ENCODE peak calls at places on chromosomes 3 and 15, in nine cellular contexts. Q, J, F, R, X, A, L, K and N are unnamed samples.

GRCh38 chr15:59174846-59175831 is 31.5 kb upstream of the LDHAL6B start:
- DNase-seq in A (peak), L (peak), F (peak), R (peak), J (peak), Q (peak), K (peak), X (peak), N (peak)

GRCh38 chr3:149162007-149162406 is 32.6 kb downstream of the HPS3 start:
- DNase-seq in X (no peak), L (no peak), K (no peak), A (no peak), F (no peak), J (no peak), R (no peak), Q (no peak), N (no peak)

GRCh38 chr15:98901438-98901837 is 106.2 kb downstream of the PGPEP1L start:
- DNase-seq in R (no peak), X (no peak), K (no peak), Q (no peak), J (no peak), A (no peak), L (no peak), F (no peak), N (no peak)

GRCh38 chr3:87298111-87298718 is 21.8 kb upstream of the POU1F1 start:
- DNase-seq in X (peak), R (no peak), K (peak), F (peak), Q (no peak), J (peak), L (no peak), A (peak), N (no peak)

GRCh38 chr15:62928242-62928995 is 114.1 kb upstream of the TPM1 start:
- DNase-seq in K (peak), X (peak), R (no peak), Q (no peak), A (peak), J (no peak), L (peak), F (no peak), N (peak)

GRCh38 chr3:24196526-24196925 is 251.4 kb downstream of the NR1D2 start:
- DNase-seq in L (no peak), R (no peak), A (peak), F (no peak), J (no peak), K (no peak), X (peak), Q (no peak), N (peak)

GRCh38 chr3:123286308-123287023 is 84.7 kb downstream of the SEC22A start:
- DNase-seq in A (peak), J (peak), Q (peak), L (no peak), X (peak), R (no peak), K (peak), F (no peak), N (peak)

GRCh38 chr3:11547498-11547897 is 96.2 kb downstream of the VGLL4 start:
- DNase-seq in K (no peak), Q (no peak), R (no peak), J (no peak), X (no peak), L (no peak), A (no peak), F (no peak), N (no peak)

GRCh38 chr3:149273096-149273751 is 51.6 kb upstream of the CP start:
- DNase-seq in Q (peak), K (peak), F (peak), R (peak), X (peak), J (peak), L (no peak), A (peak), N (peak)

GRCh38 chr3:152405915-152406802 is 137.4 kb downstream of the MBNL1 start:
- DNase-seq in K (no peak), J (no peak), A (no peak), R (no peak), Q (no peak), F (peak), X (peak), L (no peak), N (peak)

GRCh38 chr15:99732711-99733267 is 448 bp downstream of the LYSMD4 start:
- DNase-seq in R (no peak), X (no peak), K (peak), Q (no peak), J (no peak), L (peak), F (no peak), A (peak), N (no peak)

GRCh38 chr3:49903451-49904424 is at the start of gene MST1R:
- DNase-seq in R (no peak), A (no peak), J (peak), K (peak), F (no peak), L (peak), Q (peak), X (no peak), N (peak)

GRCh38 chr3:118909751-118910150 is 124.9 kb downstream of the IGSF11 start:
- DNase-seq in A (peak), L (no peak), J (no peak), F (no peak), R (no peak), X (peak), Q (no peak), K (no peak), N (no peak)

GRCh38 chr3:168801792-168802191 is 706.1 kb upstream of the GOLIM4 start:
- DNase-seq in F (no peak), J (no peak), X (peak), A (peak), R (no peak), L (no peak), K (no peak), Q (no peak), N (no peak)

GRCh38 chr3:2661078-2661477 is 449.1 kb downstream of the IL5RA start:
- DNase-seq in J (no peak), F (no peak), A (no peak), X (no peak), K (no peak), L (no peak), Q (no peak), R (no peak), N (no peak)

GRCh38 chr3:127929818-127930217 is 14.8 kb downstream of the KBTBD12 start:
- DNase-seq in J (no peak), Q (no peak), L (no peak), A (no peak), R (no peak), K (no peak), F (no peak), X (no peak), N (no peak)

GRCh38 chr3:59809016-59809415 is 759.2 kb upstream of the CFAP20DC start:
- DNase-seq in L (no peak), J (no peak), F (no peak), Q (no peak), R (no peak), X (peak), K (no peak), A (peak), N (no peak)

GRCh38 chr3:46970391-46971091 is 6.0 kb downstream of the CCDC12 start:
- DNase-seq in J (no peak), L (peak), X (no peak), K (no peak), Q (no peak), R (peak), F (no peak), A (no peak), N (no peak)

GRCh38 chr3:56732109-56732508 is 49.0 kb upstream of the TASOR start:
- DNase-seq in R (no peak), L (no peak), F (no peak), A (no peak), X (no peak), K (no peak), Q (no peak), J (no peak), N (no peak)

GRCh38 chr3:45914362-45915077 is 28.2 kb downstream of the CCR9 start:
- DNase-seq in X (no peak), Q (no peak), J (no peak), R (no peak), K (no peak), F (no peak), A (no peak), L (no peak), N (no peak)

GRCh38 chr3:34196914-34197313 is 398.5 kb downstream of the PDCD6IP start:
- DNase-seq in A (no peak), J (no peak), K (no peak), Q (no peak), R (no peak), L (no peak), X (no peak), F (no peak), N (no peak)

GRCh38 chr3:55591893-55592292 is 104.8 kb upstream of the WNT5A start:
- DNase-seq in J (no peak), A (no peak), Q (no peak), R (peak), K (no peak), X (peak), L (no peak), F (no peak), N (no peak)

GRCh38 chr15:82133251-82133650 is 87.4 kb upstream of the MEX3B start:
- DNase-seq in K (no peak), X (no peak), F (no peak), Q (no peak), A (no peak), J (no peak), L (no peak), R (no peak), N (no peak)

GRCh38 chr15:91928676-91929075 is 75.2 kb downstream of the SLCO3A1 start:
- DNase-seq in F (peak), A (no peak), K (no peak), R (no peak), L (no peak), J (no peak), Q (no peak), X (no peak), N (no peak)

GRCh38 chr3:39213613-39214012 is 21.2 kb upstream of the XIRP1 start:
- DNase-seq in L (no peak), F (no peak), X (no peak), Q (no peak), K (no peak), J (no peak), R (no peak), A (no peak), N (no peak)

GRCh38 chr3:75327453-75327852 is 336.7 kb upstream of the FRG2C start:
- DNase-seq in R (no peak), Q (no peak), J (no peak), X (no peak), K (no peak), F (no peak), L (no peak), A (no peak), N (no peak)

GRCh38 chr3:45794177-45794560 is 2.2 kb downstream of the SLC6A20 start:
- DNase-seq in K (no peak), Q (no peak), J (no peak), A (no peak), F (no peak), R (no peak), X (no peak), L (no peak), N (no peak)

GRCh38 chr3:18216996-18217395 is 208.1 kb downstream of the SATB1 start:
- DNase-seq in R (no peak), F (no peak), X (no peak), K (no peak), L (no peak), J (no peak), A (no peak), Q (no peak), N (no peak)

GRCh38 chr15:88331291-88331690 is 74.8 kb upstream of the NTRK3 start:
- DNase-seq in F (peak), X (no peak), J (peak), A (peak), Q (no peak), K (peak), L (no peak), R (peak), N (no peak)